ENCODE peak calls at places on chromosomes 11 and 22, in nine cellular contexts. One of them, this sample, is unnamed.

GRCh38 chr11:6468712-6469495 is 4.8 kb downstream of the TRIM3 start:
- DNase-seq in Right ventricle myocardium inferior: peak
- DNase-seq in H9: peak
- DNase-seq in astrocyte of the hippocampus: peak
- DNase-seq in T47D: peak
- DNase-seq in lung: peak
- DNase-seq in NCI-H1105 treated with DMSO at 0.1 percent for 48 hours: peak
- DNase-seq in stimulated activated CD4-positive, alpha-beta T cell treated with anti-CD3 and anti-CD28 coated beads, Interleukin-15, amount 100 ng/mL, for 48 hours: no peak
- DNase-seq in activated T-cell treated with anti-CD3 and anti-CD28 coated beads for 1 hour: no peak
- DNase-seq in this sample: no peak

GRCh38 chr11:22479133-22479690 is 141.0 kb downstream of the SLC17A6 start:
- DNase-seq in Right ventricle myocardium inferior: no peak
- DNase-seq in H9: no peak
- DNase-seq in astrocyte of the hippocampus: peak
- DNase-seq in T47D: no peak
- DNase-seq in lung: no peak
- DNase-seq in NCI-H1105 treated with DMSO at 0.1 percent for 48 hours: no peak
- DNase-seq in stimulated activated CD4-positive, alpha-beta T cell treated with anti-CD3 and anti-CD28 coated beads, Interleukin-15, amount 100 ng/mL, for 48 hours: no peak
- DNase-seq in activated T-cell treated with anti-CD3 and anti-CD28 coated beads for 1 hour: no peak
- DNase-seq in this sample: no peak

GRCh38 chr11:100918551-100919500 is 210.8 kb downstream of the PGR start:
- DNase-seq in Right ventricle myocardium inferior: no peak
- DNase-seq in H9: no peak
- DNase-seq in astrocyte of the hippocampus: peak
- DNase-seq in T47D: peak
- DNase-seq in lung: peak
- DNase-seq in NCI-H1105 treated with DMSO at 0.1 percent for 48 hours: peak
- DNase-seq in stimulated activated CD4-positive, alpha-beta T cell treated with anti-CD3 and anti-CD28 coated beads, Interleukin-15, amount 100 ng/mL, for 48 hours: no peak
- DNase-seq in activated T-cell treated with anti-CD3 and anti-CD28 coated beads for 1 hour: no peak
- DNase-seq in this sample: no peak

GRCh38 chr22:39678862-39679490 is 108.4 kb downstream of the CACNA1I start:
- DNase-seq in Right ventricle myocardium inferior: peak
- DNase-seq in H9: no peak
- DNase-seq in astrocyte of the hippocampus: no peak
- DNase-seq in T47D: no peak
- DNase-seq in lung: no peak
- DNase-seq in NCI-H1105 treated with DMSO at 0.1 percent for 48 hours: no peak
- DNase-seq in stimulated activated CD4-positive, alpha-beta T cell treated with anti-CD3 and anti-CD28 coated beads, Interleukin-15, amount 100 ng/mL, for 48 hours: no peak
- DNase-seq in activated T-cell treated with anti-CD3 and anti-CD28 coated beads for 1 hour: no peak
- DNase-seq in this sample: no peak

GRCh38 chr11:95521862-95522261 is 267.7 kb downstream of the FAM76B start:
- DNase-seq in Right ventricle myocardium inferior: no peak
- DNase-seq in H9: no peak
- DNase-seq in astrocyte of the hippocampus: no peak
- DNase-seq in T47D: no peak
- DNase-seq in lung: no peak
- DNase-seq in NCI-H1105 treated with DMSO at 0.1 percent for 48 hours: no peak
- DNase-seq in stimulated activated CD4-positive, alpha-beta T cell treated with anti-CD3 and anti-CD28 coated beads, Interleukin-15, amount 100 ng/mL, for 48 hours: no peak
- DNase-seq in activated T-cell treated with anti-CD3 and anti-CD28 coated beads for 1 hour: no peak
- DNase-seq in this sample: no peak

GRCh38 chr11:21814169-21814568 is 378.7 kb upstream of the ANO5 start:
- DNase-seq in Right ventricle myocardium inferior: no peak
- DNase-seq in H9: no peak
- DNase-seq in astrocyte of the hippocampus: peak
- DNase-seq in T47D: no peak
- DNase-seq in lung: no peak
- DNase-seq in NCI-H1105 treated with DMSO at 0.1 percent for 48 hours: no peak
- DNase-seq in stimulated activated CD4-positive, alpha-beta T cell treated with anti-CD3 and anti-CD28 coated beads, Interleukin-15, amount 100 ng/mL, for 48 hours: no peak
- DNase-seq in activated T-cell treated with anti-CD3 and anti-CD28 coated beads for 1 hour: no peak
- DNase-seq in this sample: no peak

GRCh38 chr22:21628386-21629261 is 1.2 kb downstream of the YDJC start:
- DNase-seq in Right ventricle myocardium inferior: no peak
- DNase-seq in H9: no peak
- DNase-seq in astrocyte of the hippocampus: no peak
- DNase-seq in T47D: no peak
- DNase-seq in lung: no peak
- DNase-seq in NCI-H1105 treated with DMSO at 0.1 percent for 48 hours: no peak
- DNase-seq in stimulated activated CD4-positive, alpha-beta T cell treated with anti-CD3 and anti-CD28 coated beads, Interleukin-15, amount 100 ng/mL, for 48 hours: no peak
- DNase-seq in activated T-cell treated with anti-CD3 and anti-CD28 coated beads for 1 hour: no peak
- DNase-seq in this sample: no peak

GRCh38 chr22:40721266-40721665 is 42.0 kb downstream of the MCHR1 start:
- DNase-seq in Right ventricle myocardium inferior: no peak
- DNase-seq in H9: peak
- DNase-seq in astrocyte of the hippocampus: peak
- DNase-seq in T47D: no peak
- DNase-seq in lung: no peak
- DNase-seq in NCI-H1105 treated with DMSO at 0.1 percent for 48 hours: peak
- DNase-seq in stimulated activated CD4-positive, alpha-beta T cell treated with anti-CD3 and anti-CD28 coated beads, Interleukin-15, amount 100 ng/mL, for 48 hours: no peak
- DNase-seq in activated T-cell treated with anti-CD3 and anti-CD28 coated beads for 1 hour: no peak
- DNase-seq in this sample: no peak

GRCh38 chr11:65185869-65186341 is 4.2 kb downstream of the CAPN1 start:
- DNase-seq in Right ventricle myocardium inferior: peak
- DNase-seq in H9: no peak
- DNase-seq in astrocyte of the hippocampus: no peak
- DNase-seq in T47D: no peak
- DNase-seq in lung: no peak
- DNase-seq in NCI-H1105 treated with DMSO at 0.1 percent for 48 hours: no peak
- DNase-seq in stimulated activated CD4-positive, alpha-beta T cell treated with anti-CD3 and anti-CD28 coated beads, Interleukin-15, amount 100 ng/mL, for 48 hours: no peak
- DNase-seq in activated T-cell treated with anti-CD3 and anti-CD28 coated beads for 1 hour: no peak
- DNase-seq in this sample: no peak

GRCh38 chr11:119975561-119976152 is 162.3 kb downstream of the TRIM29 start:
- DNase-seq in Right ventricle myocardium inferior: no peak
- DNase-seq in H9: peak
- DNase-seq in astrocyte of the hippocampus: no peak
- DNase-seq in T47D: no peak
- DNase-seq in lung: no peak
- DNase-seq in NCI-H1105 treated with DMSO at 0.1 percent for 48 hours: no peak
- DNase-seq in stimulated activated CD4-positive, alpha-beta T cell treated with anti-CD3 and anti-CD28 coated beads, Interleukin-15, amount 100 ng/mL, for 48 hours: no peak
- DNase-seq in activated T-cell treated with anti-CD3 and anti-CD28 coated beads for 1 hour: no peak
- DNase-seq in this sample: no peak

GRCh38 chr22:28229566-28230483 is 310.8 kb upstream of the PITPNB start:
- DNase-seq in Right ventricle myocardium inferior: no peak
- DNase-seq in H9: no peak
- DNase-seq in astrocyte of the hippocampus: peak
- DNase-seq in T47D: no peak
- DNase-seq in lung: no peak
- DNase-seq in NCI-H1105 treated with DMSO at 0.1 percent for 48 hours: no peak
- DNase-seq in stimulated activated CD4-positive, alpha-beta T cell treated with anti-CD3 and anti-CD28 coated beads, Interleukin-15, amount 100 ng/mL, for 48 hours: no peak
- DNase-seq in activated T-cell treated with anti-CD3 and anti-CD28 coated beads for 1 hour: no peak
- DNase-seq in this sample: no peak

GRCh38 chr22:49630448-49630946 is 197.2 kb downstream of the BRD1 start:
- DNase-seq in Right ventricle myocardium inferior: no peak
- DNase-seq in H9: no peak
- DNase-seq in astrocyte of the hippocampus: no peak
- DNase-seq in T47D: no peak
- DNase-seq in lung: no peak
- DNase-seq in NCI-H1105 treated with DMSO at 0.1 percent for 48 hours: no peak
- DNase-seq in stimulated activated CD4-positive, alpha-beta T cell treated with anti-CD3 and anti-CD28 coated beads, Interleukin-15, amount 100 ng/mL, for 48 hours: no peak
- DNase-seq in activated T-cell treated with anti-CD3 and anti-CD28 coated beads for 1 hour: no peak
- DNase-seq in this sample: no peak

GRCh38 chr22:29302402-29302680 is 4.1 kb upstream of the GAS2L1 start:
- DNase-seq in Right ventricle myocardium inferior: no peak
- DNase-seq in H9: no peak
- DNase-seq in astrocyte of the hippocampus: no peak
- DNase-seq in T47D: no peak
- DNase-seq in lung: no peak
- DNase-seq in NCI-H1105 treated with DMSO at 0.1 percent for 48 hours: no peak
- DNase-seq in stimulated activated CD4-positive, alpha-beta T cell treated with anti-CD3 and anti-CD28 coated beads, Interleukin-15, amount 100 ng/mL, for 48 hours: no peak
- DNase-seq in activated T-cell treated with anti-CD3 and anti-CD28 coated beads for 1 hour: no peak
- DNase-seq in this sample: no peak

GRCh38 chr22:38699784-38700183 is 959 bp downstream of the JOSD1 start:
- DNase-seq in Right ventricle myocardium inferior: no peak
- DNase-seq in H9: no peak
- DNase-seq in astrocyte of the hippocampus: peak
- DNase-seq in T47D: no peak
- DNase-seq in lung: no peak
- DNase-seq in NCI-H1105 treated with DMSO at 0.1 percent for 48 hours: no peak
- DNase-seq in stimulated activated CD4-positive, alpha-beta T cell treated with anti-CD3 and anti-CD28 coated beads, Interleukin-15, amount 100 ng/mL, for 48 hours: no peak
- DNase-seq in activated T-cell treated with anti-CD3 and anti-CD28 coated beads for 1 hour: no peak
- DNase-seq in this sample: no peak

GRCh38 chr11:69183613-69184012 is 27.9 kb downstream of the SMIM38 start:
- DNase-seq in Right ventricle myocardium inferior: no peak
- DNase-seq in H9: no peak
- DNase-seq in astrocyte of the hippocampus: no peak
- DNase-seq in T47D: no peak
- DNase-seq in lung: no peak
- DNase-seq in NCI-H1105 treated with DMSO at 0.1 percent for 48 hours: no peak
- DNase-seq in stimulated activated CD4-positive, alpha-beta T cell treated with anti-CD3 and anti-CD28 coated beads, Interleukin-15, amount 100 ng/mL, for 48 hours: no peak
- DNase-seq in activated T-cell treated with anti-CD3 and anti-CD28 coated beads for 1 hour: no peak
- DNase-seq in this sample: no peak

GRCh38 chr11:113673566-113674396 is 32.3 kb downstream of the TMPRSS5 start:
- DNase-seq in Right ventricle myocardium inferior: no peak
- DNase-seq in H9: no peak
- DNase-seq in astrocyte of the hippocampus: no peak
- DNase-seq in T47D: no peak
- DNase-seq in lung: no peak
- DNase-seq in NCI-H1105 treated with DMSO at 0.1 percent for 48 hours: no peak
- DNase-seq in stimulated activated CD4-positive, alpha-beta T cell treated with anti-CD3 and anti-CD28 coated beads, Interleukin-15, amount 100 ng/mL, for 48 hours: no peak
- DNase-seq in activated T-cell treated with anti-CD3 and anti-CD28 coated beads for 1 hour: no peak
- DNase-seq in this sample: no peak

GRCh38 chr22:43126506-43127165 is 16.1 kb downstream of the BIK start:
- DNase-seq in Right ventricle myocardium inferior: no peak
- DNase-seq in H9: no peak
- DNase-seq in astrocyte of the hippocampus: peak
- DNase-seq in T47D: no peak
- DNase-seq in lung: no peak
- DNase-seq in NCI-H1105 treated with DMSO at 0.1 percent for 48 hours: no peak
- DNase-seq in stimulated activated CD4-positive, alpha-beta T cell treated with anti-CD3 and anti-CD28 coated beads, Interleukin-15, amount 100 ng/mL, for 48 hours: no peak
- DNase-seq in activated T-cell treated with anti-CD3 and anti-CD28 coated beads for 1 hour: no peak
- DNase-seq in this sample: no peak

GRCh38 chr11:1691027-1691877 is 5.7 kb upstream of the KRTAP5-6 start:
- DNase-seq in Right ventricle myocardium inferior: no peak
- DNase-seq in H9: no peak
- DNase-seq in astrocyte of the hippocampus: no peak
- DNase-seq in T47D: no peak
- DNase-seq in lung: no peak
- DNase-seq in NCI-H1105 treated with DMSO at 0.1 percent for 48 hours: no peak
- DNase-seq in stimulated activated CD4-positive, alpha-beta T cell treated with anti-CD3 and anti-CD28 coated beads, Interleukin-15, amount 100 ng/mL, for 48 hours: no peak
- DNase-seq in activated T-cell treated with anti-CD3 and anti-CD28 coated beads for 1 hour: no peak
- DNase-seq in this sample: no peak

GRCh38 chr11:134536677-134537076 is 124.6 kb upstream of the B3GAT1 start:
- DNase-seq in Right ventricle myocardium inferior: no peak
- DNase-seq in H9: no peak
- DNase-seq in astrocyte of the hippocampus: no peak
- DNase-seq in T47D: no peak
- DNase-seq in lung: no peak
- DNase-seq in NCI-H1105 treated with DMSO at 0.1 percent for 48 hours: no peak
- DNase-seq in stimulated activated CD4-positive, alpha-beta T cell treated with anti-CD3 and anti-CD28 coated beads, Interleukin-15, amount 100 ng/mL, for 48 hours: no peak
- DNase-seq in activated T-cell treated with anti-CD3 and anti-CD28 coated beads for 1 hour: no peak
- DNase-seq in this sample: no peak

GRCh38 chr11:88552377-88553029 is 215.0 kb upstream of the CTSC start:
- DNase-seq in Right ventricle myocardium inferior: no peak
- DNase-seq in H9: peak
- DNase-seq in astrocyte of the hippocampus: peak
- DNase-seq in T47D: peak
- DNase-seq in lung: peak
- DNase-seq in NCI-H1105 treated with DMSO at 0.1 percent for 48 hours: peak
- DNase-seq in stimulated activated CD4-positive, alpha-beta T cell treated with anti-CD3 and anti-CD28 coated beads, Interleukin-15, amount 100 ng/mL, for 48 hours: peak
- DNase-seq in activated T-cell treated with anti-CD3 and anti-CD28 coated beads for 1 hour: peak
- DNase-seq in this sample: no peak

GRCh38 chr22:40176921-40177737 is 596 bp upstream of the TNRC6B start:
- DNase-seq in Right ventricle myocardium inferior: no peak
- DNase-seq in H9: peak
- DNase-seq in astrocyte of the hippocampus: peak
- DNase-seq in T47D: no peak
- DNase-seq in lung: no peak
- DNase-seq in NCI-H1105 treated with DMSO at 0.1 percent for 48 hours: no peak
- DNase-seq in stimulated activated CD4-positive, alpha-beta T cell treated with anti-CD3 and anti-CD28 coated beads, Interleukin-15, amount 100 ng/mL, for 48 hours: peak
- DNase-seq in activated T-cell treated with anti-CD3 and anti-CD28 coated beads for 1 hour: peak
- DNase-seq in this sample: no peak

GRCh38 chr22:46064236-46064965 is 85.9 kb upstream of the PPARA start:
- DNase-seq in Right ventricle myocardium inferior: no peak
- DNase-seq in H9: peak
- DNase-seq in astrocyte of the hippocampus: peak
- DNase-seq in T47D: no peak
- DNase-seq in lung: no peak
- DNase-seq in NCI-H1105 treated with DMSO at 0.1 percent for 48 hours: peak
- DNase-seq in stimulated activated CD4-positive, alpha-beta T cell treated with anti-CD3 and anti-CD28 coated beads, Interleukin-15, amount 100 ng/mL, for 48 hours: no peak
- DNase-seq in activated T-cell treated with anti-CD3 and anti-CD28 coated beads for 1 hour: no peak
- DNase-seq in this sample: no peak

GRCh38 chr11:70503878-70504240 is 105.5 kb downstream of the CTTN start:
- DNase-seq in Right ventricle myocardium inferior: no peak
- DNase-seq in H9: peak
- DNase-seq in astrocyte of the hippocampus: peak
- DNase-seq in T47D: peak
- DNase-seq in lung: no peak
- DNase-seq in NCI-H1105 treated with DMSO at 0.1 percent for 48 hours: peak
- DNase-seq in stimulated activated CD4-positive, alpha-beta T cell treated with anti-CD3 and anti-CD28 coated beads, Interleukin-15, amount 100 ng/mL, for 48 hours: no peak
- DNase-seq in activated T-cell treated with anti-CD3 and anti-CD28 coated beads for 1 hour: no peak
- DNase-seq in this sample: no peak

GRCh38 chr11:126407101-126407521 is 51.6 kb downstream of the ST3GAL4 start:
- DNase-seq in Right ventricle myocardium inferior: no peak
- DNase-seq in H9: no peak
- DNase-seq in astrocyte of the hippocampus: no peak
- DNase-seq in T47D: no peak
- DNase-seq in lung: no peak
- DNase-seq in NCI-H1105 treated with DMSO at 0.1 percent for 48 hours: no peak
- DNase-seq in stimulated activated CD4-positive, alpha-beta T cell treated with anti-CD3 and anti-CD28 coated beads, Interleukin-15, amount 100 ng/mL, for 48 hours: no peak
- DNase-seq in activated T-cell treated with anti-CD3 and anti-CD28 coated beads for 1 hour: no peak
- DNase-seq in this sample: no peak

GRCh38 chr11:94639901-94640721 is 72.9 kb downstream of the PIWIL4 start:
- DNase-seq in Right ventricle myocardium inferior: no peak
- DNase-seq in H9: peak
- DNase-seq in astrocyte of the hippocampus: no peak
- DNase-seq in T47D: no peak
- DNase-seq in lung: no peak
- DNase-seq in NCI-H1105 treated with DMSO at 0.1 percent for 48 hours: no peak
- DNase-seq in stimulated activated CD4-positive, alpha-beta T cell treated with anti-CD3 and anti-CD28 coated beads, Interleukin-15, amount 100 ng/mL, for 48 hours: no peak
- DNase-seq in activated T-cell treated with anti-CD3 and anti-CD28 coated beads for 1 hour: no peak
- DNase-seq in this sample: no peak

GRCh38 chr22:42427211-42427610 is 5.0 kb downstream of the NFAM1 start:
- DNase-seq in Right ventricle myocardium inferior: no peak
- DNase-seq in H9: no peak
- DNase-seq in astrocyte of the hippocampus: no peak
- DNase-seq in T47D: no peak
- DNase-seq in lung: no peak
- DNase-seq in NCI-H1105 treated with DMSO at 0.1 percent for 48 hours: no peak
- DNase-seq in stimulated activated CD4-positive, alpha-beta T cell treated with anti-CD3 and anti-CD28 coated beads, Interleukin-15, amount 100 ng/mL, for 48 hours: no peak
- DNase-seq in activated T-cell treated with anti-CD3 and anti-CD28 coated beads for 1 hour: no peak
- DNase-seq in this sample: no peak

This sample was measured in glomerular endothelial cell.